ENCODE peak calls at places on chromosomes 4 and X, in five cellular contexts. M is CD8-positive, alpha-beta T cell; V is AG09309; C is uterus; E is Peyer's patch. P is an unnamed sample.

GRCh38 chrX:109760241-109760921 is 27.3 kb upstream of the ACSL4 start:
- DNase-seq in C (no peak), V (no peak), E (no peak), M (no peak), P (no peak)

GRCh38 chr4:154033921-154034320 is 245.0 kb upstream of the SFRP2 start:
- DNase-seq in E (no peak), C (no peak), M (no peak), V (no peak), P (no peak)

GRCh38 chr4:2411786-2412510 is 6.5 kb downstream of the ZFYVE28 start:
- DNase-seq in C (no peak), M (no peak), V (no peak), E (no peak), P (no peak)

GRCh38 chr4:9735515-9735914 is 45.9 kb upstream of the DRD5 start:
- DNase-seq in E (no peak), V (no peak), C (no peak), M (no peak), P (no peak)

GRCh38 chr4:142959156-142959555 is 113.1 kb upstream of the INPP4B start:
- DNase-seq in V (no peak), E (no peak), C (no peak), M (no peak), P (no peak)

GRCh38 chrX:70466968-70467367 is 22.3 kb downstream of the DLG3 start:
- DNase-seq in V (no peak), E (no peak), M (no peak), C (no peak), P (no peak)

GRCh38 chrX:40392599-40392998 is 188.2 kb upstream of the ATP6AP2 start:
- DNase-seq in E (no peak), M (no peak), C (no peak), V (no peak), P (no peak)

GRCh38 chrX:47239898-47240545 is 7.2 kb downstream of the USP11 start:
- DNase-seq in M (no peak), V (no peak), C (no peak), E (peak), P (no peak)

GRCh38 chr4:17059192-17059634 is 160.8 kb upstream of the LDB2 start:
- DNase-seq in E (no peak), V (peak), M (no peak), C (peak), P (no peak)

GRCh38 chrX:111361751-111362150 is 50.2 kb downstream of the DCX start:
- DNase-seq in E (no peak), M (no peak), V (no peak), C (no peak), P (no peak)

GRCh38 chrX:103585421-103586313 is at the start of gene TCEAL4:
- DNase-seq in E (peak), M (peak), V (no peak), C (peak), P (peak)

GRCh38 chr4:10253765-10254164 is 137.2 kb upstream of the WDR1 start:
- DNase-seq in C (no peak), E (no peak), M (no peak), V (no peak), P (no peak)

GRCh38 chr4:8556341-8557150 is 23.6 kb upstream of the GPR78 start:
- DNase-seq in E (no peak), M (no peak), V (no peak), C (no peak), P (no peak)

GRCh38 chr4:139556071-139556734 is at the start of gene SETD7:
- DNase-seq in C (peak), M (no peak), E (peak), V (peak), P (no peak)
- TF ChIP-seq CTCF in C (no peak), M (no peak), E (no peak), V (peak), P (no peak)

GRCh38 chr4:76836860-76837564 is 60.9 kb downstream of the SOWAHB start:
- DNase-seq in C (peak), M (no peak), E (no peak), V (no peak), P (no peak)
- TF ChIP-seq CTCF in C (no peak), M (no peak), E (no peak), V (no peak), P (no peak)

GRCh38 chr4:178275671-178276360 is 833.6 kb upstream of the AGA start:
- DNase-seq in M (no peak), V (no peak), E (no peak), C (no peak), P (no peak)
- TF ChIP-seq CTCF in M (no peak), V (no peak), E (no peak), C (no peak), P (no peak)

DNA sequence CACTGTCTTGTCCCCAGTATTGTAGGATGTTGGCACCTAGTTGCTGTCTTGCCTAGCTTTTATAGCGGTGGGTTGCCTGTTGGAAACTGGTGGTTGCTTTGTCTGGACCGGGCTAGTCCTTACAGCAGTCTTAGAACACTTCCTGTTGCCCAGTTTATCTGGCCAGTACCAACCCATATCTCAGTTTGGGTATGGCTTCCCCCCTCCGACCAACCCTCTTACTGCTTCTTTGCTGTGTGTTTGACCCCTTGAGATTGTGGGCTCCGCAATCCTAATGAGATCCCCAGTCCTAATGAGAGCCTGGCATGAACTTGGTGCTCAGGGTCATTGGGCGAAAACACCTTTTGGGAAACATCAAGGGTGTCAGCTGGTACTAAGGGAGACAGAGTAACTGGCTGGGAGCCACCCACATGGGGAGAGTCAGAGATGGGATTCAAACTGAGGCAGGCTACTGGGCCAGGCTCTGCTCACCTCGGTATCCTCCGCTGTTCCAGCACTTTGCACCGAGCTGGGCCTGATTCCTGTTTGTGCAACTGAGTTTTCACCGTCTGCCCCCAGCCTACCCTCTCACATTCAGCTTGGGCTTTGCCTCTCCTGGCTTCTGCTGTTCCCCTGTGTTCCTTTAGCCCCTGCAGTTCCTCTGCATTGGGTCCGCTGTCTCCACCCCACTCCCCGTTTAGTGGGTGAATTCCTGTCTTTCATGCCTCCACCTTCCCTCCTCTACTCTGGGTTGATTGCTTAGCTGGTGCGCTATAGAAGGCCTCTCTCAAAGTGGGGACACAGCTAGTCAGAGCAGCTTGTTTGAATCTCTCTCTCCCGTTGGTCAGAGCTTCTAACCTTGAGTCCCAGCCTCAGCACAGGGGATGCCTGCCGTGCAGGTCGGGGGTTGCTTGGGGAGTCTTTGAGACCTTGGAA is 1.6 kb downstream of the TBC1D14 start:
- DNase-seq in E (no peak), M (no peak), V (no peak), C (no peak), P (no peak)
- TF ChIP-seq CTCF in E (no peak), M (no peak), V (no peak), C (no peak), P (no peak)

DNA sequence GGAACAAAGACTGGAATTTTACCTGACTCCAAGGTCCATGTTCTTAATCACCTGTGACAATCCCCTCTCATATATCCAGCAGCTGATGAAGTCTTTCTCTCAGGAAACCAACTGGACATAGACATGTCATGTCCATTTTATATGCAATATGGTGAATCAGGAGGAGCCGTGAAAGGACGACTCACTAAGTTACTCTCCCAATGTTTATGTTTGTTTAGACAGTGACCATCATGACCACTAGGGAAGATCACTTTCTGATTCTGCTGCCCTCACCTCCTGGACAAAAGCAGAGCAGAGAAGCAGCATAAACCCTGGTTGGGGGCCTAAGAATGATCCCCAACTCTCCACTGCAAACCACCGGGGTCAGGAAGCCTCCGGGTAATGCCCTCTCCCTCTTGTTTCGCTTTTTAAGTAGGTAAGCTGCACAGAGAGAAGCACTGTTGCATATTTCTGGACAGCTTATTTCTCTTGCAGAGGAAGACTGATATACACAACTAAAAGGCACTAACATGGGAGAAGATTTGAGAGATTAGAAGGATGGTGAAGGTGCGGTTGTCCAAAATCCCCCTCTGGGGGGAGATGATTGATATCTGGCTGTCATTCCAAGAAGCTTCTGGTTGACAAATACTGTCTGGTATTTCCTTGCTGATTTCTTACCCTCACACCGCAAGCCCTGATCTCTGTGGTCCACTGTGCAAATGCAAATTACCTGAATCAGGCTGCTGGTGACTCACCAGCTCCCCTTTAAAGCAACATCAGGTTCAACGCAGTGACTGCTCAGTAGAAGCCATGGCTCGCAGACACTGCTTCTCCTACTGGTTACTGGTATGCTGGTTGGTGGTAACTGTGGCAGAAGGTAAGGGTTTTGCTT is at the start of gene ODAPH:
- DNase-seq in M (no peak), C (no peak), E (peak), V (no peak), P (no peak)
- TF ChIP-seq CTCF in M (no peak), C (no peak), E (no peak), V (no peak), P (peak)

GRCh38 chrX:83916525-83916924 is 55.6 kb downstream of the CYLC1 start:
- DNase-seq in C (no peak), V (no peak), M (no peak), E (no peak), P (no peak)
- TF ChIP-seq CTCF in C (no peak), V (peak), M (no peak), E (no peak), P (peak)

DNA sequence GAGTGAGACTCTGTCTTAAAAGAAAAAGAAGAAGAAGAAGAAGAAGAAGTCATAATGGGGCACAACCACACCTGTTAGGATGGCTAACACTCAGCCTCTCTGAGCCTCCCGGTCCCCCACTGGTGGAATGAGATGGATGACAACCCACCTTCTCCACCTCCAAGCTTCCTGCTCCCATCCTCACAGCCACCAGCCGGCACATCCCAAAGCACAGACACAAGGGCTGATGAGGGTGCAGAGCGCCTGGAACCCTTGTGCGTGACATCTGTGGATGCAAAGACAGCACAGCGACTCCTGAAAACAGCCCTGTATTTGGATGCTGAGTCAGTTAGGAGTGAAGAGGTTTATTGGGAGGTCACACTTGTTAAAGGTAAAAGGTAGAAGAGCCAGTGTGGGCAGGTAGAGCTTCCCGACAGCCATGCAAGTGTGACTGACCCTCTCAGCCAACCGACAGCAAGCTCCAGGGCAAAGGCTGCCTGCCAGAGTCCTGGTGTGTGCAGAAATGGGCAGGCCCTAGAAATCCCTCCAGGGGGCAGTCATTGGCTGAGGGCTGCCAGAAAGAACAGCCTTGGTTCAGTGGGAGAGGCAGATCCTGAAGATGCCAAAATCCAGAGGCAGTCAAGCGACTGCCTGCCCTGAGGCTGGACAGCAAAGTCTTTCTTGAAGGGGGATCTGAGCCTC is 26.6 kb upstream of the MAN2B2 start:
- DNase-seq in C (no peak), V (peak), E (no peak), M (no peak), P (no peak)
- TF ChIP-seq CTCF in C (no peak), V (peak), E (no peak), M (no peak), P (peak)

GRCh38 chr4:130335417-130336194 is 1239.7 kb downstream of the C4orf33 start:
- DNase-seq in M (no peak), V (no peak), C (no peak), E (no peak), P (no peak)

GRCh38 chr4:130333241-130333759 is 1237.3 kb downstream of the C4orf33 start:
- DNase-seq in M (no peak), C (no peak), V (no peak), E (no peak), P (no peak)

DNA sequence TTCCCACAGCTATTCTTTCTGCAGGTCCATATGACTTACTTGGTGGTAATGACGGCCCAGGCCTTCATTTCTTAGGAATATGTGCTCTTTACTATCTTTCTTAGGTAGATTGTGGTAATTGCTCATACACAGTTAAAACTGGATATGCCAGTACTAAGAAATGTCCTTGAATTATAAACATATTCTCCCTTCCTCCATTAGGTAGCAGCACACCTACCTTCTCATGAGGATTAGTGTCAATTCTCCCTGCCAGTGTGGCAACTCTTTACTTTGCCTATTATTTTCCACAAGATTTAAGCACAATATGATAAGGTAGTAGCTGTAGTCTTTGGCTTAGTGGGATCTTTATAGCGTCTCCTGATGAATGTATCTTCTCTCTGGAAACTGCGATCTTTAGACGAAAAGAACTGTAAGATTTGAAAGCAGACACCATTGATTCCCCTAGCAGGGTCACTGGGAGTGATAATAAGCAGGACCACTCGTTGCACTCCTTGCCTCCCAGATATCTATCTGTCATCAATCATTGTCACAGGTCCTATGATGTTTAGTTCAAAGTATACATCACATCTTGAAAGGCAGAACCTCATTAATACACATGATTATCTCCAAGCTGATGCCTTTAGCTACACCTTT is 1240.7 kb downstream of the C4orf33 start:
- DNase-seq in E (no peak), C (no peak), V (no peak), M (no peak), P (no peak)
- TF ChIP-seq CTCF in E (peak), C (no peak), V (peak), M (no peak), P (peak)

GRCh38 chrX:790780-791360 is 160.3 kb downstream of the SHOX start:
- DNase-seq in V (no peak), C (no peak), E (no peak), M (no peak), P (no peak)

GRCh38 chrX:789096-789495 is 158.5 kb downstream of the SHOX start:
- DNase-seq in M (no peak), V (no peak), E (no peak), C (no peak), P (no peak)

GRCh38 chrX:793216-793770 is 162.7 kb downstream of the SHOX start:
- DNase-seq in V (no peak), E (no peak), M (no peak), C (no peak), P (no peak)

GRCh38 chrX:790031-790430 is 159.4 kb downstream of the SHOX start:
- DNase-seq in E (no peak), M (no peak), C (no peak), V (no peak), P (no peak)

GRCh38 chrX:791479-792034 is 161.0 kb downstream of the SHOX start:
- DNase-seq in V (no peak), E (no peak), M (no peak), C (no peak), P (no peak)
- TF ChIP-seq CTCF in V (no peak), E (no peak), M (no peak), C (no peak), P (no peak)

P was measured in progenitor cell of endocrine pancreas.